ENCODE peak calls at places on chromosome 17, in ten cellular contexts. Y is left lobe of liver; A is heart left ventricle; I is memory B cell; E is activated naive CD4-positive, alpha-beta T cell treated with anti-CD3 and anti-CD28 coated beads, Interleukin-2, amount 50 U/mL, for 72 hours; D is right lobe of liver; K is activated naive CD8-positive, alpha-beta T cell treated with anti-CD3 and anti-CD28 coated beads, Interleukin-2, amount 10 ng/mL, durations not matched to agents 7 days and 5 days; P is Right ventricle myocardium superior; W is body of pancreas; Z is activated CD8-positive, alpha-beta T cell treated with anti-CD3 and anti-CD28 coated beads for 36 hours. X is an unnamed sample.

GRCh38 chr17:47674503-47674902 is 19.5 kb upstream of the TBKBP1 start:
- ATAC-seq in I (no peak), P (no peak), K (no peak), E (peak; percentile 55), W (no peak), Y (no peak), D (no peak), Z (no peak), A (no peak), X (no peak)

GRCh38 chr17:82247175-82247823 is 18.5 kb downstream of the SLC16A3 start:
- ATAC-seq in E (no peak), Z (no peak), P (no peak), Y (no peak), I (no peak), A (no peak), K (no peak), D (no peak), W (no peak), X (no peak)

GRCh38 chr17:33038740-33039139 is 47.1 kb downstream of the SPACA3 start:
- ATAC-seq in Z (no peak), E (peak; percentile 18), A (peak; percentile 64), Y (no peak), P (peak; percentile 22), I (no peak), W (no peak), K (no peak), D (peak; percentile 25), X (no peak)

GRCh38 chr17:17525956-17526355 is 29.8 kb upstream of the RASD1 start:
- ATAC-seq in W (no peak), Y (peak; percentile 18), Z (no peak), A (peak; percentile 50), I (no peak), P (peak; percentile 11), E (no peak), K (no peak), D (peak; percentile 32), X (no peak)

GRCh38 chr17:40225151-40225550 is 6.0 kb downstream of the WIPF2 start:
- ATAC-seq in W (no peak), Y (no peak), Z (no peak), K (no peak), E (no peak), P (no peak), D (no peak), I (no peak), A (no peak), X (no peak)

GRCh38 chr17:49971848-49972485 is 3.0 kb downstream of the DLX4 start:
- ATAC-seq in W (no peak), D (no peak), A (no peak), Z (no peak), P (no peak), K (no peak), E (no peak), I (no peak), Y (no peak), X (no peak)

GRCh38 chr17:72761431-72761830 is 331.1 kb downstream of the SLC39A11 start:
- ATAC-seq in I (no peak), A (no peak), Y (no peak), P (no peak), K (no peak), D (no peak), E (no peak), W (no peak), Z (no peak), X (no peak)

GRCh38 chr17:48037036-48037881 is at the start of gene COPZ2:
- ATAC-seq in I (peak; percentile 98), A (peak; percentile 65), D (peak; percentile 91), P (peak; percentile 94), E (peak; percentile 92), Z (peak; percentile 92), W (peak; percentile 78), K (peak; percentile 91), Y (peak; percentile 89), X (peak; percentile 83)

GRCh38 chr17:58303981-58304734 is 23.4 kb upstream of the MPO start:
- ATAC-seq in K (peak; percentile 79), W (peak; percentile 81), P (peak; percentile 79), A (peak; percentile 56), D (peak; percentile 93), Z (peak; percentile 99), E (peak; percentile 79), Y (peak; percentile 92), I (peak; percentile 85), X (no peak)

GRCh38 chr17:60371818-60372510 is 20.0 kb downstream of the USP32 start:
- ATAC-seq in W (no peak), I (no peak), D (peak; percentile 59), Y (peak; percentile 52), Z (no peak), P (peak; percentile 38), A (no peak), E (no peak), K (no peak), X (no peak)

GRCh38 chr17:37830151-37830993 is 85.5 kb upstream of the HNF1B start:
- ATAC-seq in A (no peak), W (no peak), K (no peak), Z (no peak), D (no peak), I (peak; percentile 53), P (no peak), E (no peak), Y (no peak), X (no peak)

GRCh38 chr17:27339198-27339835 is 45.4 kb downstream of the WSB1 start:
- ATAC-seq in E (no peak), Z (no peak), Y (no peak), D (no peak), I (peak; percentile 26), A (no peak), W (no peak), K (no peak), P (no peak), X (no peak)

GRCh38 chr17:39666231-39666600 is 1.1 kb downstream of the TCAP start:
- ATAC-seq in Y (no peak), I (no peak), P (no peak), A (no peak), E (no peak), D (no peak), W (no peak), Z (no peak), K (no peak), X (peak; percentile 13)

GRCh38 chr17:73362697-73363096 is 50.9 kb upstream of the CDC42EP4 start:
- ATAC-seq in P (no peak), I (no peak), D (no peak), Z (no peak), E (no peak), Y (no peak), A (no peak), W (no peak), K (no peak), X (no peak)

GRCh38 chr17:20072692-20072992 is 63.5 kb downstream of the SPECC1 start:
- ATAC-seq in E (no peak), K (no peak), A (no peak), W (no peak), Y (no peak), I (no peak), Z (no peak), P (no peak), D (no peak), X (no peak)

X was measured in gastroesophageal sphincter.